ENCODE peak calls at places on chromosomes 7 and 10, in ten cellular contexts. One of them, this sample, is unnamed.

GRCh38 chr10:121216721-121217181 is 365.6 kb downstream of the WDR11 start:
- DNase-seq in heart left ventricle: no peak
- DNase-seq in lower leg skin: peak
- DNase-seq in tibial nerve: peak
- DNase-seq in adrenal gland: no peak
- DNase-seq in body of pancreas: no peak
- DNase-seq in gastrocnemius medialis: peak
- DNase-seq in stomach: no peak
- DNase-seq in spleen: no peak
- DNase-seq in ovary: peak
- DNase-seq in this sample: peak

GRCh38 chr10:114030140-114030539 is 13.5 kb upstream of the ADRB1 start:
- DNase-seq in gastrocnemius medialis: no peak
- DNase-seq in heart left ventricle: no peak
- DNase-seq in spleen: no peak
- DNase-seq in stomach: no peak
- DNase-seq in tibial nerve: no peak
- DNase-seq in ovary: no peak
- DNase-seq in lower leg skin: no peak
- DNase-seq in body of pancreas: no peak
- DNase-seq in adrenal gland: no peak
- DNase-seq in this sample: no peak

GRCh38 chr7:121388950-121389349 is 7.2 kb downstream of the FAM3C start:
- DNase-seq in body of pancreas: no peak
- DNase-seq in stomach: no peak
- DNase-seq in ovary: no peak
- DNase-seq in spleen: no peak
- DNase-seq in adrenal gland: no peak
- DNase-seq in gastrocnemius medialis: no peak
- DNase-seq in tibial nerve: no peak
- DNase-seq in lower leg skin: no peak
- DNase-seq in heart left ventricle: no peak
- DNase-seq in this sample: no peak

GRCh38 chr7:157612664-157613561 is 276.1 kb downstream of the DNAJB6 start:
- DNase-seq in gastrocnemius medialis: no peak
- DNase-seq in adrenal gland: no peak
- DNase-seq in heart left ventricle: peak
- DNase-seq in tibial nerve: no peak
- DNase-seq in ovary: peak
- DNase-seq in body of pancreas: peak
- DNase-seq in spleen: peak
- DNase-seq in lower leg skin: no peak
- DNase-seq in stomach: peak
- DNase-seq in this sample: no peak

GRCh38 chr10:29676732-29677131 is 42.0 kb upstream of the SVIL start:
- DNase-seq in spleen: no peak
- DNase-seq in ovary: no peak
- DNase-seq in heart left ventricle: no peak
- DNase-seq in adrenal gland: no peak
- DNase-seq in lower leg skin: no peak
- DNase-seq in stomach: no peak
- DNase-seq in gastrocnemius medialis: no peak
- DNase-seq in body of pancreas: no peak
- DNase-seq in tibial nerve: no peak
- DNase-seq in this sample: no peak

GRCh38 chr10:71814923-71815411 is 36.1 kb downstream of the PSAP start:
- DNase-seq in tibial nerve: no peak
- DNase-seq in spleen: peak
- DNase-seq in stomach: no peak
- DNase-seq in ovary: no peak
- DNase-seq in body of pancreas: no peak
- DNase-seq in adrenal gland: no peak
- DNase-seq in heart left ventricle: no peak
- DNase-seq in lower leg skin: no peak
- DNase-seq in gastrocnemius medialis: no peak
- DNase-seq in this sample: no peak

GRCh38 chr10:129705676-129706075 is 238.6 kb downstream of the MGMT start:
- DNase-seq in tibial nerve: no peak
- DNase-seq in gastrocnemius medialis: no peak
- DNase-seq in stomach: no peak
- DNase-seq in heart left ventricle: no peak
- DNase-seq in body of pancreas: no peak
- DNase-seq in adrenal gland: no peak
- DNase-seq in spleen: no peak
- DNase-seq in ovary: no peak
- DNase-seq in lower leg skin: no peak
- DNase-seq in this sample: no peak

GRCh38 chr7:25665346-25665745 is 437.1 kb upstream of the NPVF start:
- DNase-seq in gastrocnemius medialis: no peak
- DNase-seq in spleen: no peak
- DNase-seq in heart left ventricle: no peak
- DNase-seq in tibial nerve: no peak
- DNase-seq in stomach: no peak
- DNase-seq in body of pancreas: no peak
- DNase-seq in ovary: peak
- DNase-seq in lower leg skin: peak
- DNase-seq in adrenal gland: no peak
- DNase-seq in this sample: no peak

GRCh38 chr10:130387936-130388580 is 251.9 kb downstream of the GLRX3 start:
- DNase-seq in spleen: no peak
- DNase-seq in adrenal gland: no peak
- DNase-seq in ovary: no peak
- DNase-seq in body of pancreas: no peak
- DNase-seq in tibial nerve: no peak
- DNase-seq in stomach: no peak
- DNase-seq in gastrocnemius medialis: no peak
- DNase-seq in lower leg skin: no peak
- DNase-seq in heart left ventricle: no peak
- DNase-seq in this sample: no peak

GRCh38 chr10:44395902-44396670 is 11.2 kb upstream of the CXCL12 start:
- DNase-seq in stomach: no peak
- DNase-seq in gastrocnemius medialis: no peak
- DNase-seq in adrenal gland: peak
- DNase-seq in heart left ventricle: no peak
- DNase-seq in tibial nerve: no peak
- DNase-seq in ovary: no peak
- DNase-seq in lower leg skin: no peak
- DNase-seq in body of pancreas: no peak
- DNase-seq in spleen: peak
- DNase-seq in this sample: no peak

GRCh38 chr10:129163536-129163935 is 303.5 kb upstream of the MGMT start:
- DNase-seq in adrenal gland: no peak
- DNase-seq in spleen: no peak
- DNase-seq in gastrocnemius medialis: no peak
- DNase-seq in stomach: no peak
- DNase-seq in ovary: no peak
- DNase-seq in heart left ventricle: no peak
- DNase-seq in lower leg skin: no peak
- DNase-seq in tibial nerve: no peak
- DNase-seq in body of pancreas: no peak
- DNase-seq in this sample: no peak

GRCh38 chr7:135100856-135101255 is 47.0 kb upstream of the TMEM140 start:
- DNase-seq in lower leg skin: no peak
- DNase-seq in heart left ventricle: no peak
- DNase-seq in adrenal gland: no peak
- DNase-seq in gastrocnemius medialis: no peak
- DNase-seq in ovary: no peak
- DNase-seq in body of pancreas: no peak
- DNase-seq in stomach: no peak
- DNase-seq in tibial nerve: no peak
- DNase-seq in spleen: no peak
- DNase-seq in this sample: no peak

GRCh38 chr10:63504145-63504881 is 16.9 kb upstream of the REEP3 start:
- DNase-seq in heart left ventricle: no peak
- DNase-seq in lower leg skin: no peak
- DNase-seq in adrenal gland: no peak
- DNase-seq in tibial nerve: no peak
- DNase-seq in gastrocnemius medialis: no peak
- DNase-seq in body of pancreas: no peak
- DNase-seq in spleen: no peak
- DNase-seq in stomach: no peak
- DNase-seq in ovary: no peak
- DNase-seq in this sample: no peak
- TF ChIP-seq CTCF in heart left ventricle: no peak
- TF ChIP-seq CTCF in lower leg skin: no peak
- TF ChIP-seq CTCF in adrenal gland: no peak
- TF ChIP-seq CTCF in tibial nerve: no peak
- TF ChIP-seq CTCF in gastrocnemius medialis: no peak
- TF ChIP-seq CTCF in body of pancreas: no peak
- TF ChIP-seq CTCF in spleen: no peak
- TF ChIP-seq CTCF in stomach: no peak
- TF ChIP-seq CTCF in ovary: no peak
- TF ChIP-seq CTCF in this sample: no peak

GRCh38 chr7:101146-101545 is 91.2 kb upstream of the FAM20C start:
- DNase-seq in stomach: peak
- DNase-seq in lower leg skin: no peak
- DNase-seq in heart left ventricle: no peak
- DNase-seq in gastrocnemius medialis: no peak
- DNase-seq in tibial nerve: no peak
- DNase-seq in adrenal gland: no peak
- DNase-seq in spleen: no peak
- DNase-seq in ovary: no peak
- DNase-seq in body of pancreas: no peak
- DNase-seq in this sample: no peak
- H3K4me3 ChIP-seq in stomach: no peak
- H3K4me3 ChIP-seq in lower leg skin: no peak
- H3K4me3 ChIP-seq in heart left ventricle: no peak
- H3K4me3 ChIP-seq in gastrocnemius medialis: no peak
- H3K4me3 ChIP-seq in tibial nerve: no peak
- H3K4me3 ChIP-seq in adrenal gland: no peak
- H3K4me3 ChIP-seq in spleen: no peak
- H3K4me3 ChIP-seq in ovary: no peak
- H3K4me3 ChIP-seq in body of pancreas: no peak
- H3K4me3 ChIP-seq in this sample: no peak

GRCh38 chr10:63886281-63887025 is 365.3 kb downstream of the REEP3 start:
- DNase-seq in stomach: no peak
- DNase-seq in adrenal gland: no peak
- DNase-seq in heart left ventricle: no peak
- DNase-seq in tibial nerve: no peak
- DNase-seq in body of pancreas: no peak
- DNase-seq in ovary: no peak
- DNase-seq in gastrocnemius medialis: no peak
- DNase-seq in spleen: no peak
- DNase-seq in lower leg skin: no peak
- DNase-seq in this sample: no peak
- TF ChIP-seq POLR2A in stomach: no peak
- TF ChIP-seq POLR2A in adrenal gland: no peak
- TF ChIP-seq POLR2A in heart left ventricle: no peak
- TF ChIP-seq POLR2A in tibial nerve: no peak
- TF ChIP-seq POLR2A in body of pancreas: no peak
- TF ChIP-seq POLR2A in ovary: no peak
- TF ChIP-seq POLR2A in gastrocnemius medialis: no peak
- TF ChIP-seq POLR2A in spleen: no peak
- TF ChIP-seq POLR2A in lower leg skin: no peak
- TF ChIP-seq POLR2A in this sample: no peak

GRCh38 chr10:18214692-18215563 is 74.7 kb downstream of the CACNB2 start:
- DNase-seq in adrenal gland: peak
- DNase-seq in ovary: peak
- DNase-seq in gastrocnemius medialis: no peak
- DNase-seq in body of pancreas: peak
- DNase-seq in tibial nerve: peak
- DNase-seq in stomach: no peak
- DNase-seq in heart left ventricle: no peak
- DNase-seq in lower leg skin: peak
- DNase-seq in spleen: no peak
- DNase-seq in this sample: no peak

GRCh38 chr10:18211862-18212261 is 71.6 kb downstream of the CACNB2 start:
- DNase-seq in heart left ventricle: no peak
- DNase-seq in spleen: no peak
- DNase-seq in tibial nerve: no peak
- DNase-seq in ovary: no peak
- DNase-seq in gastrocnemius medialis: no peak
- DNase-seq in body of pancreas: peak
- DNase-seq in lower leg skin: no peak
- DNase-seq in stomach: no peak
- DNase-seq in adrenal gland: no peak
- DNase-seq in this sample: no peak

GRCh38 chr10:18219096-18219495 is 78.9 kb downstream of the CACNB2 start:
- DNase-seq in ovary: no peak
- DNase-seq in stomach: no peak
- DNase-seq in body of pancreas: no peak
- DNase-seq in lower leg skin: no peak
- DNase-seq in tibial nerve: no peak
- DNase-seq in spleen: no peak
- DNase-seq in gastrocnemius medialis: no peak
- DNase-seq in adrenal gland: no peak
- DNase-seq in heart left ventricle: no peak
- DNase-seq in this sample: no peak

GRCh38 chr10:18217577-18217976 is 77.4 kb downstream of the CACNB2 start:
- DNase-seq in heart left ventricle: no peak
- DNase-seq in lower leg skin: no peak
- DNase-seq in body of pancreas: peak
- DNase-seq in spleen: no peak
- DNase-seq in adrenal gland: no peak
- DNase-seq in ovary: no peak
- DNase-seq in gastrocnemius medialis: no peak
- DNase-seq in tibial nerve: no peak
- DNase-seq in stomach: no peak
- DNase-seq in this sample: no peak

GRCh38 chr10:18216482-18216881 is 76.3 kb downstream of the CACNB2 start:
- DNase-seq in ovary: peak
- DNase-seq in adrenal gland: no peak
- DNase-seq in gastrocnemius medialis: no peak
- DNase-seq in heart left ventricle: no peak
- DNase-seq in spleen: no peak
- DNase-seq in tibial nerve: no peak
- DNase-seq in body of pancreas: peak
- DNase-seq in stomach: no peak
- DNase-seq in lower leg skin: no peak
- DNase-seq in this sample: no peak
- TF ChIP-seq CTCF in ovary: peak
- TF ChIP-seq CTCF in adrenal gland: peak
- TF ChIP-seq CTCF in gastrocnemius medialis: no peak
- TF ChIP-seq CTCF in heart left ventricle: peak
- TF ChIP-seq CTCF in spleen: no peak
- TF ChIP-seq CTCF in tibial nerve: no peak
- TF ChIP-seq CTCF in body of pancreas: peak
- TF ChIP-seq CTCF in stomach: no peak
- TF ChIP-seq CTCF in lower leg skin: no peak
- TF ChIP-seq CTCF in this sample: peak

GRCh38 chr10:917416-917720 is 14.1 kb downstream of the LARP4B start:
- DNase-seq in adrenal gland: no peak
- DNase-seq in ovary: no peak
- DNase-seq in stomach: no peak
- DNase-seq in body of pancreas: no peak
- DNase-seq in tibial nerve: no peak
- DNase-seq in lower leg skin: no peak
- DNase-seq in spleen: no peak
- DNase-seq in heart left ventricle: no peak
- DNase-seq in gastrocnemius medialis: no peak
- DNase-seq in this sample: no peak
- H3K4me3 ChIP-seq in adrenal gland: no peak
- H3K4me3 ChIP-seq in ovary: no peak
- H3K4me3 ChIP-seq in stomach: no peak
- H3K4me3 ChIP-seq in body of pancreas: no peak
- H3K4me3 ChIP-seq in tibial nerve: no peak
- H3K4me3 ChIP-seq in lower leg skin: no peak
- H3K4me3 ChIP-seq in spleen: no peak
- H3K4me3 ChIP-seq in heart left ventricle: no peak
- H3K4me3 ChIP-seq in gastrocnemius medialis: no peak
- H3K4me3 ChIP-seq in this sample: no peak

This sample was measured in Peyer's patch.